ENCODE peak calls at places on chromosomes 2 and 18, in six cellular contexts. R is amygdala, S is DMS 273 treated with DMSO at 0.1 percent for 48 hours, M is renal cortical epithelial cell, P is COR-L47, T is EH. N is an unnamed sample.

GRCh38 chr2:41989503-41990180 is 58.2 kb upstream of the PKDCC start:
- DNase-seq in R (no peak), S (no peak), M (no peak), P (no peak), T (no peak), N (no peak)

GRCh38 chr2:35960596-35960995 is 395.0 kb upstream of the CRIM1 start:
- DNase-seq in R (no peak), S (no peak), M (no peak), P (no peak), T (no peak), N (no peak)

GRCh38 chr2:65686928-65687521 is 254.6 kb upstream of the SPRED2 start:
- DNase-seq in R (no peak), S (no peak), M (peak; percentile 18), P (peak; percentile 47), T (no peak), N (no peak)

GRCh38 chr2:166042768-166043390 is 84.9 kb downstream of the SCN1A start:
- DNase-seq in R (no peak), S (no peak), M (no peak), P (no peak), T (peak; percentile 7), N (no peak)

GRCh38 chr2:36964496-36965058 is 1.8 kb downstream of the STRN start:
- DNase-seq in R (no peak), S (no peak), M (no peak), P (no peak), T (peak; percentile 6), N (no peak)

GRCh38 chr2:166637051-166637450 is 143.0 kb upstream of the SCN7A start:
- DNase-seq in R (no peak), S (no peak), M (no peak), P (no peak), T (peak; percentile 11), N (no peak)

GRCh38 chr2:69917854-69918253 is 2.9 kb downstream of the MXD1 start:
- DNase-seq in R (no peak), S (no peak), M (peak; percentile 90), P (no peak), T (peak; percentile 85), N (no peak)

GRCh38 chr2:214328941-214329340 is 81.9 kb upstream of the VWC2L start:
- DNase-seq in R (peak; percentile 69), S (no peak), M (no peak), P (no peak), T (no peak), N (no peak)

GRCh38 chr2:75787532-75788132 is 76.9 kb upstream of the GCFC2 start:
- DNase-seq in R (no peak), S (peak; percentile 1), M (peak; percentile 37), P (peak; percentile 30), T (peak; percentile 29), N (no peak)

GRCh38 chr2:101998556-101999121 is 6.9 kb downstream of the IL1R2 start:
- DNase-seq in R (no peak), S (no peak), M (no peak), P (no peak), T (no peak), N (no peak)

GRCh38 chr18:48445540-48445939 is 36.4 kb upstream of the ZBTB7C start:
- DNase-seq in R (peak; percentile 24), S (peak; percentile 47), M (peak; percentile 83), P (peak; percentile 76), T (peak; percentile 80), N (peak; percentile 44)

GRCh38 chr2:17857016-17857415 is 21.5 kb upstream of the KCNS3 start:
- DNase-seq in R (no peak), S (peak; percentile 20), M (peak; percentile 36), P (no peak), T (peak; percentile 55), N (no peak)

GRCh38 chr18:54984908-54985307 is 25.6 kb upstream of the CCDC68 start:
- DNase-seq in R (no peak), S (no peak), M (no peak), P (no peak), T (no peak), N (no peak)

GRCh38 chr18:23945416-23946079 is 69.0 kb upstream of the TTC39C start:
- DNase-seq in R (no peak), S (no peak), M (no peak), P (no peak), T (no peak), N (no peak)

GRCh38 chr2:230925443-230925878 is 419 bp upstream of the GPR55 start:
- DNase-seq in R (no peak), S (no peak), M (no peak), P (no peak), T (no peak), N (no peak)

GRCh38 chr2:157032019-157032418 is 225.5 kb upstream of the GALNT5 start:
- DNase-seq in R (no peak), S (no peak), M (peak; percentile 81), P (no peak), T (peak; percentile 94), N (no peak)

GRCh38 chr2:47520302-47520630 is 117.3 kb downstream of the MSH2 start:
- DNase-seq in R (no peak), S (peak; percentile 82), M (no peak), P (no peak), T (no peak), N (peak; percentile 58)

GRCh38 chr18:53792762-53793161 is 431.7 kb downstream of the MBD2 start:
- DNase-seq in R (no peak), S (no peak), M (no peak), P (no peak), T (no peak), N (no peak)

GRCh38 chr2:26173596-26174482 is 951 bp downstream of the GAREM2 start:
- DNase-seq in R (peak; percentile 92), S (no peak), M (no peak), P (no peak), T (no peak), N (peak; percentile 65)

GRCh38 chr2:66438498-66439290 is 3.8 kb downstream of the MEIS1 start:
- DNase-seq in R (no peak), S (no peak), M (no peak), P (no peak), T (no peak), N (no peak)

GRCh38 chr2:175030380-175031271 is 25.4 kb upstream of the CHN1 start:
- DNase-seq in R (no peak), S (peak; percentile 31), M (peak; percentile 56), P (peak; percentile 56), T (peak; percentile 62), N (no peak)